ENCODE peak calls at places on chromosomes 13 and 19, in ten cellular contexts. E, V, A, G, K, B, P, Z, D and J are unnamed samples.

GRCh38 chr19:1130801-1131717 is 27.3 kb downstream of the GPX4 start:
- DNase-seq in D (peak), A (no peak), V (peak), G (no peak), Z (peak), B (no peak), K (no peak), E (peak), P (no peak), J (no peak)

GRCh38 chr19:5152767-5153532 is 184.0 kb downstream of the KDM4B start:
- DNase-seq in G (no peak), E (no peak), K (no peak), P (no peak), V (no peak), D (no peak), Z (no peak), A (no peak), B (no peak), J (no peak)

GRCh38 chr19:57572415-57572947 is 6.2 kb downstream of the ZNF416 start:
- DNase-seq in Z (no peak), V (no peak), K (no peak), A (no peak), D (no peak), G (no peak), P (no peak), E (no peak), B (no peak), J (no peak)

GRCh38 chr13:98204546-98204945 is 27.5 kb upstream of the RNF113B start:
- DNase-seq in K (no peak), V (no peak), D (no peak), G (no peak), E (no peak), Z (no peak), P (no peak), B (no peak), A (no peak), J (no peak)

GRCh38 chr19:46678110-46678732 is 17.2 kb upstream of the DACT3 start:
- DNase-seq in D (peak), P (peak), B (peak), V (no peak), E (peak), A (no peak), Z (peak), K (no peak), G (no peak), J (no peak)

GRCh38 chr13:101706651-101707050 is 254.2 kb downstream of the ITGBL1 start:
- DNase-seq in D (no peak), G (no peak), E (no peak), Z (peak), K (peak), B (peak), A (peak), P (no peak), V (no peak), J (peak)

GRCh38 chr19:35231956-35232746 is 3.6 kb upstream of the FAM187B start:
- DNase-seq in A (no peak), K (no peak), E (peak), P (no peak), G (no peak), B (no peak), V (no peak), D (no peak), Z (no peak), J (no peak)

GRCh38 chr13:87259479-87260083 is 411.6 kb upstream of the SLITRK5 start:
- DNase-seq in D (no peak), G (no peak), B (no peak), E (no peak), P (peak), A (no peak), Z (no peak), V (no peak), K (no peak), J (no peak)

GRCh38 chr13:67416047-67416925 is 186.2 kb upstream of the PCDH9 start:
- DNase-seq in D (no peak), G (no peak), Z (no peak), V (no peak), P (peak), K (peak), A (no peak), E (no peak), B (peak), J (no peak)

GRCh38 chr19:6510618-6511017 is 8.5 kb upstream of the TUBB4A start:
- DNase-seq in E (no peak), P (no peak), B (no peak), K (no peak), Z (no peak), A (no peak), D (no peak), G (no peak), V (no peak), J (no peak)

GRCh38 chr13:110618780-110619179 is 3.4 kb downstream of the NAXD start:
- DNase-seq in A (no peak), D (no peak), G (no peak), V (no peak), Z (no peak), K (no peak), P (no peak), B (no peak), E (no peak), J (no peak)

GRCh38 chr13:27909378-27909777 is 10.4 kb upstream of the PDX1 start:
- DNase-seq in V (no peak), K (no peak), A (no peak), E (no peak), G (no peak), D (no peak), Z (no peak), B (no peak), P (no peak), J (no peak)

GRCh38 chr13:46386996-46387851 is at the start of gene RUBCNL:
- DNase-seq in G (no peak), B (no peak), P (peak), V (no peak), Z (no peak), K (peak), A (peak), D (no peak), E (peak), J (no peak)

GRCh38 chr19:7605490-7606222 is 10.0 kb downstream of the CAMSAP3 start:
- DNase-seq in K (peak), B (peak), E (no peak), D (no peak), G (no peak), P (peak), Z (peak), A (no peak), V (no peak), J (no peak)

GRCh38 chr19:18975011-18975410 is 34.0 kb upstream of the HOMER3 start:
- DNase-seq in Z (no peak), G (no peak), K (peak), A (no peak), V (no peak), P (no peak), B (no peak), D (no peak), E (no peak), J (no peak)

GRCh38 chr13:22703601-22704209 is 477.1 kb upstream of the SGCG start:
- DNase-seq in Z (no peak), P (no peak), B (no peak), D (no peak), K (peak), A (no peak), V (no peak), E (no peak), G (no peak), J (no peak)

GRCh38 chr19:35462476-35462953 is 14.5 kb downstream of the FFAR2 start:
- DNase-seq in D (peak), P (no peak), Z (no peak), G (no peak), A (no peak), K (no peak), B (no peak), E (peak), V (no peak), J (no peak)